ENCODE peak calls at places on chromosomes 3 and 15, in eight cellular contexts. One of them, this sample, is unnamed. For H3K36me3, the result is how much of the 10 kb centered on the place peaks cover.

GRCh38 chr15:90836296-90836871 is 32.0 kb upstream of the FURIN start:
- DNase-seq in stomach: no peak
- DNase-seq in adrenal gland: no peak
- DNase-seq in tibial artery: no peak
- DNase-seq in OCI-LY7: no peak
- DNase-seq in pancreas: no peak
- DNase-seq in Peyer's patch: no peak
- DNase-seq in psoas muscle: no peak
- DNase-seq in this sample: no peak

GRCh38 chr15:97929456-97930229 is 30.9 kb upstream of the ARRDC4 start:
- DNase-seq in pancreas: no peak
- DNase-seq in psoas muscle: no peak
- DNase-seq in adrenal gland: peak
- DNase-seq in tibial artery: no peak
- DNase-seq in OCI-LY7: no peak
- DNase-seq in Peyer's patch: no peak
- DNase-seq in stomach: no peak
- DNase-seq in this sample: no peak

GRCh38 chr3:172094621-172095557 is 55.5 kb downstream of the FNDC3B start:
- DNase-seq in pancreas: no peak
- DNase-seq in adrenal gland: no peak
- DNase-seq in OCI-LY7: no peak
- DNase-seq in stomach: no peak
- DNase-seq in psoas muscle: no peak
- DNase-seq in tibial artery: no peak
- DNase-seq in Peyer's patch: no peak
- DNase-seq in this sample: peak

GRCh38 chr3:133413166-133414020 is 13.5 kb downstream of the BFSP2 start:
- DNase-seq in psoas muscle: no peak
- DNase-seq in Peyer's patch: no peak
- DNase-seq in OCI-LY7: no peak
- DNase-seq in stomach: no peak
- DNase-seq in pancreas: no peak
- DNase-seq in tibial artery: no peak
- DNase-seq in adrenal gland: no peak
- DNase-seq in this sample: no peak

GRCh38 chr15:92904832-92905640 is 4.9 kb downstream of the CHD2 start:
- DNase-seq in pancreas: no peak
- DNase-seq in Peyer's patch: no peak
- DNase-seq in stomach: no peak
- DNase-seq in psoas muscle: no peak
- DNase-seq in OCI-LY7: no peak
- DNase-seq in adrenal gland: no peak
- DNase-seq in tibial artery: no peak
- DNase-seq in this sample: no peak

GRCh38 chr15:29522373-29523276 is 253.0 kb upstream of the NSMCE3 start:
- DNase-seq in pancreas: no peak
- DNase-seq in psoas muscle: no peak
- DNase-seq in OCI-LY7: no peak
- DNase-seq in tibial artery: no peak
- DNase-seq in adrenal gland: no peak
- DNase-seq in Peyer's patch: no peak
- DNase-seq in stomach: no peak
- DNase-seq in this sample: no peak

GRCh38 chr15:36177590-36178281 is 401.7 kb upstream of the CDIN1 start:
- DNase-seq in stomach: no peak
- DNase-seq in OCI-LY7: no peak
- DNase-seq in adrenal gland: no peak
- DNase-seq in tibial artery: no peak
- DNase-seq in pancreas: no peak
- DNase-seq in Peyer's patch: no peak
- DNase-seq in psoas muscle: no peak
- DNase-seq in this sample: no peak

GRCh38 chr3:48274452-48274851 is 33.5 kb downstream of the ZNF589 start:
- DNase-seq in Peyer's patch: no peak
- DNase-seq in tibial artery: no peak
- DNase-seq in stomach: no peak
- DNase-seq in pancreas: no peak
- DNase-seq in psoas muscle: no peak
- DNase-seq in OCI-LY7: no peak
- DNase-seq in adrenal gland: no peak
- DNase-seq in this sample: no peak

GRCh38 chr3:196632033-196632751 is 7.3 kb upstream of the NRROS start:
- DNase-seq in OCI-LY7: peak
- DNase-seq in Peyer's patch: peak
- DNase-seq in adrenal gland: peak
- DNase-seq in tibial artery: peak
- DNase-seq in psoas muscle: peak
- DNase-seq in pancreas: peak
- DNase-seq in stomach: peak
- DNase-seq in this sample: peak
- TF ChIP-seq CTCF in OCI-LY7: peak
- TF ChIP-seq CTCF in Peyer's patch: peak
- TF ChIP-seq CTCF in adrenal gland: no peak
- TF ChIP-seq CTCF in tibial artery: no peak
- TF ChIP-seq CTCF in psoas muscle: peak
- TF ChIP-seq CTCF in pancreas: peak
- TF ChIP-seq CTCF in stomach: no peak
- TF ChIP-seq CTCF in this sample: peak

GRCh38 chr3:122520861-122521260 is 6.1 kb upstream of the KPNA1 start:
- DNase-seq in psoas muscle: no peak
- DNase-seq in pancreas: no peak
- DNase-seq in OCI-LY7: no peak
- DNase-seq in tibial artery: no peak
- DNase-seq in adrenal gland: no peak
- DNase-seq in stomach: no peak
- DNase-seq in Peyer's patch: no peak
- DNase-seq in this sample: no peak
- H3K4me3 ChIP-seq in psoas muscle: no peak
- H3K4me3 ChIP-seq in pancreas: no peak
- H3K4me3 ChIP-seq in OCI-LY7: no peak
- H3K4me3 ChIP-seq in tibial artery: no peak
- H3K4me3 ChIP-seq in adrenal gland: no peak
- H3K4me3 ChIP-seq in stomach: no peak
- H3K4me3 ChIP-seq in Peyer's patch: no peak
- H3K4me3 ChIP-seq in this sample: no peak

DNA sequence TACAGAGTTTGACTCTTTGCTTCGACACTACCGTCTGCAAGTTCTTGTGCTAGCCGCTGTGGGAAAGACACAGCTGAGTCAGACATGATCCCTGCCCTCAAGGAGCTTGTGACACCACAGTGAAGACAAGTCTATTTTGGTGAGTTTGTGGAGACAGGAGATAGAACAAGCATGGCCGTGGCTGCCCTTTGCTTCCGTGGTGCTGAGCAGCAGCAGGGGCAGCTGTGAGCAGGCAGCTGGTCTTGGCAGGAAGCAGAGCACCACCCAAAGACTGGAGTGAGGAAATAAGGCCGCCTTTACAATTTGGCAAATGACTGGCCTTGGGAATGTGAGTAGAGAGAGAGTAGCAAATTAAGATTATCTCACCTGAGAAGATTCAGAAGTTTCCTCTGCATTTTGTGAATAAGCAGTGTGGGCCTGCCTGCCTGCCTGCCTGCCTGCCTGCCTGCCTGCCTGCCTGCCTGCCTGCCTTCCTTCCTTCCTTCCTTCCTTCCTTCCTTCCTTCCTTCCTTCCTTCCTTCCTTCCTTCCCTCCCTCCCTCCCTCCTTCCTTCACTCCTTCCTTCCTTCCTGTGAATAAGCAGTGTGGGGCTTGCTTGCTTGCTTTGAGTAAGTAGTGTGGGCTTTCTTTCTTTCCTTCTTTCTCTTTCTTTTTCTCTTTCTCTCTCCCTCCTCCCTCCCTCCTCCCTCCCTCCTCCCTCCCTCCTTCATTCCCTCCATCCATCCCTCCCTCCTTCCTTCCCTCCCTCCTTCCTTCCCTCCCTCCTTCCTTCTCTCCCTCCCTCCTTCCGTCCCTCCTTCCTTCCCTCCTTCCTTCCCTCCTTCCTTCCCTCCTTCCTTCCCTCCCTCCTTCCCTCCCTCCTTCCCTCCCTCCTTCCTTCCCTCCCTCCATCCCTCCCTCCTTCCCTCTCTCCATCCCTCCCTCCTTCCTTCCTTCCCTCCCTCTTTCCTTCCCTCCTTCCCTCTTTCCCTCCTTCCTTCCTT is 1.6 kb upstream of the GCNT3 start:
- DNase-seq in stomach: no peak
- DNase-seq in psoas muscle: no peak
- DNase-seq in OCI-LY7: no peak
- DNase-seq in Peyer's patch: no peak
- DNase-seq in tibial artery: no peak
- DNase-seq in adrenal gland: no peak
- DNase-seq in pancreas: no peak
- DNase-seq in this sample: no peak
- H3K36me3 ChIP-seq in stomach: under half
- H3K36me3 ChIP-seq in psoas muscle: under half
- H3K36me3 ChIP-seq in OCI-LY7: under half
- H3K36me3 ChIP-seq in Peyer's patch: under half
- H3K36me3 ChIP-seq in tibial artery: under half
- H3K36me3 ChIP-seq in adrenal gland: under half
- H3K36me3 ChIP-seq in pancreas: under half
- H3K36me3 ChIP-seq in this sample: under half

DNA sequence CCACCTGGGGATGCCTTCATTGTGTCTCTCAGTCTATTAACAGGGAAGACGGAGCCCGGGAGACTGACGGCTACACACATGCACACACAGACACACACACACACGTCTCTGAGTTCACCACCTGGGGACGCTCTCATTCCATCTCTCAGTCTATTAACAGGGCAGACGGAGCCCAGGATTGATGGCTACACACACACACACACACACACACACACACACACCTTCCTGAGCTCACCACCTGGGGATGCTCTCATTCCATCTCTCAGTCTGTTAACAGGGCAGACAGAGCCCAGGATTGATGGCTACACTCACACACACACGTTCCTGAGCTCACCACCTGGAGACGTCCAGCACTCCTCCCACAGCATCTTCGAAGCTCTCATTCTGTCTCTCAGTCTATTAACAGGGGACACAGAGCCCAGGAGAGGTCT is 143.9 kb downstream of the OR4M2 start:
- DNase-seq in pancreas: no peak
- DNase-seq in Peyer's patch: no peak
- DNase-seq in psoas muscle: peak
- DNase-seq in OCI-LY7: peak
- DNase-seq in adrenal gland: no peak
- DNase-seq in tibial artery: no peak
- DNase-seq in stomach: no peak
- DNase-seq in this sample: no peak
- TF ChIP-seq CTCF in pancreas: no peak
- TF ChIP-seq CTCF in Peyer's patch: no peak
- TF ChIP-seq CTCF in psoas muscle: no peak
- TF ChIP-seq CTCF in OCI-LY7: peak
- TF ChIP-seq CTCF in adrenal gland: no peak
- TF ChIP-seq CTCF in tibial artery: no peak
- TF ChIP-seq CTCF in stomach: no peak
- TF ChIP-seq CTCF in this sample: no peak

DNA sequence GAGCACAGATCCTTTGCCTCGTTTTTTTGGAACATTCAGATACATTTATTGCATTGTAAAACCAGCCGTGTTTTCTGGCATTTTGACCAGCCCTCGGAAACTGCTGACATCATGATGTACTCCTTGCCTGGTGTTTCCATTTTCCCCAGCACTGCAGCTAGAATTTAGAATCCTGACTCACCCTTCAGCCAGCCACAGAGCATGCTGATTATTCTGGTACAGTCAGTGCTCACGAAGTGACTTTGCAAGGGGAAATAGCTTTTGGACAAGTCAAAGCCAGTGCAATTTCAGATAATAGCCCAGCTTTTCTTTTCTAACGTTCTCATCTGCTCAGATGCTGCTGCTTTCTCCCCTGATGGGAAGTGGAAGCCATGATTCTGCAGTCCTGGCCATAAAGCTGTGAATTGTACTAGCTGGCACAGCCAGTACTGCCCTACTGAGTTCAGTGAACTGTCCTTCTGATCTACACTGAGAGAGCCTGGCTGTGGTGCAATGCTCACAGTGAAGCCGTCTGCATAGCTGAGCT is 12.1 kb upstream of the CNBP start:
- DNase-seq in stomach: no peak
- DNase-seq in OCI-LY7: no peak
- DNase-seq in adrenal gland: peak
- DNase-seq in pancreas: no peak
- DNase-seq in Peyer's patch: no peak
- DNase-seq in tibial artery: peak
- DNase-seq in psoas muscle: peak
- DNase-seq in this sample: no peak
- H3K4me3 ChIP-seq in stomach: no peak
- H3K4me3 ChIP-seq in OCI-LY7: no peak
- H3K4me3 ChIP-seq in adrenal gland: no peak
- H3K4me3 ChIP-seq in pancreas: no peak
- H3K4me3 ChIP-seq in Peyer's patch: no peak
- H3K4me3 ChIP-seq in tibial artery: peak
- H3K4me3 ChIP-seq in psoas muscle: peak
- H3K4me3 ChIP-seq in this sample: no peak

DNA sequence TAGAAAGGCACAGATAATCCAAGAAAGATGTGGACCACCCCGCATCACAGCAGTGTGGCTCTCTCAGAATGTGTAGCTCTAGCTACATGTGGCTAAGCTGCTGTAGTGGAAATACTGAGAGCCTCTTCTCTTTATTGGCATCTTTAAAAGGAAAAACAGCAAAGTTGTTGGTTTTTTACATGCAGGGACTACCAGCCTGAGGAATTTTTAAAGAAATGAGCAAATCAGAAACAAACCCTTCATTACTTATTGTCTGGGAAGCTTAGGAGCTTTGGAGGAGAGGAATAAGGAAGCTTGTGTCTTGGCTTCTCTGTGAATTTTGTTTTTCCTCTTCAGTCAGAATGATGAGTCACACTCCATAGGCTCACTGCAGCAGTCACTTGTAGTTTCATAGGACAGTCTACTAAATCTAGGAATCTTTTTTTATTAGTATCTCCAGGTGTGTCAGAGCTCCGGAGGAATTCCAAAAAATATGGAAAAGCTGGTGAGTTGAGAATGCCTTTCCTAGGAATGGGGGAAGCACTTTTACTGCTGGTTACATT is 27.5 kb downstream of the POLG start:
- DNase-seq in psoas muscle: no peak
- DNase-seq in adrenal gland: no peak
- DNase-seq in OCI-LY7: no peak
- DNase-seq in Peyer's patch: no peak
- DNase-seq in tibial artery: no peak
- DNase-seq in pancreas: no peak
- DNase-seq in stomach: no peak
- DNase-seq in this sample: no peak
- H3K36me3 ChIP-seq in psoas muscle: under half
- H3K36me3 ChIP-seq in adrenal gland: under half
- H3K36me3 ChIP-seq in OCI-LY7: half or more
- H3K36me3 ChIP-seq in Peyer's patch: under half
- H3K36me3 ChIP-seq in tibial artery: under half
- H3K36me3 ChIP-seq in pancreas: under half
- H3K36me3 ChIP-seq in stomach: under half
- H3K36me3 ChIP-seq in this sample: under half

GRCh38 chr3:128823638-128824037 is 55.8 kb upstream of the ACAD9 start:
- DNase-seq in pancreas: no peak
- DNase-seq in tibial artery: no peak
- DNase-seq in OCI-LY7: no peak
- DNase-seq in adrenal gland: no peak
- DNase-seq in stomach: peak
- DNase-seq in Peyer's patch: no peak
- DNase-seq in psoas muscle: no peak
- DNase-seq in this sample: no peak
- TF ChIP-seq CTCF in pancreas: no peak
- TF ChIP-seq CTCF in tibial artery: no peak
- TF ChIP-seq CTCF in OCI-LY7: no peak
- TF ChIP-seq CTCF in adrenal gland: no peak
- TF ChIP-seq CTCF in stomach: no peak
- TF ChIP-seq CTCF in Peyer's patch: no peak
- TF ChIP-seq CTCF in psoas muscle: no peak
- TF ChIP-seq CTCF in this sample: no peak

This sample was measured in GM06990.